ENCODE peak calls at places on chromosome 4, in nine cellular contexts. R is left ventricle myocardium inferior; G is H1; X is CD4-positive, alpha-beta T cell; A is thyroid gland; D is NB4; H is GM12865; W is mesothelial cell of epicardium; Q is activated B cell treated with CpG ODN at 0.5 μM for 24 hours. F is an unnamed sample.

GRCh38 chr4:184439856-184440592 is 34.3 kb downstream of the IRF2 start:
- DNase-seq in R (no peak), G (no peak), X (no peak), A (no peak), D (no peak), H (no peak), W (no peak), Q (no peak), F (no peak)

GRCh38 chr4:10093801-10094552 is 22.6 kb downstream of the WDR1 start:
- DNase-seq in R (no peak), G (no peak), X (no peak), A (peak; percentile 75), D (no peak), H (no peak), W (no peak), Q (no peak), F (no peak)

GRCh38 chr4:110644008-110644407 is 21.1 kb upstream of the PITX2 start:
- DNase-seq in R (no peak), G (no peak), X (no peak), A (no peak), D (no peak), H (no peak), W (no peak), Q (no peak), F (no peak)

GRCh38 chr4:65502151-65502691 is 168.1 kb downstream of the EPHA5 start:
- DNase-seq in R (no peak), G (no peak), X (no peak), A (no peak), D (no peak), H (no peak), W (no peak), Q (no peak), F (no peak)

GRCh38 chr4:73703320-73703719 is 37.0 kb upstream of the CXCL8 start:
- DNase-seq in R (no peak), G (no peak), X (no peak), A (no peak), D (no peak), H (no peak), W (no peak), Q (no peak), F (no peak)

GRCh38 chr4:147194107-147194506 is 248.4 kb upstream of the TTC29 start:
- DNase-seq in R (no peak), G (no peak), X (no peak), A (peak; percentile 28), D (no peak), H (peak; percentile 2), W (no peak), Q (no peak), F (no peak)

GRCh38 chr4:94525993-94526740 is 74.4 kb downstream of the PDLIM5 start:
- DNase-seq in R (no peak), G (no peak), X (no peak), A (no peak), D (no peak), H (peak; percentile 60), W (no peak), Q (no peak), F (no peak)

GRCh38 chr4:46386570-46386969 is 3.4 kb downstream of the GABRA2 start:
- DNase-seq in R (no peak), G (no peak), X (no peak), A (no peak), D (no peak), H (no peak), W (peak; percentile 57), Q (no peak), F (no peak)

GRCh38 chr4:122922877-122923511 is 597 bp upstream of the NUDT6 start:
- DNase-seq in R (peak; percentile 82), G (peak; percentile 89), X (peak; percentile 86), A (peak; percentile 83), D (peak; percentile 92), H (peak; percentile 91), W (peak; percentile 81), Q (peak; percentile 70), F (peak; percentile 68)

GRCh38 chr4:140257461-140258305 is 103.7 kb upstream of the MAML3 start:
- DNase-seq in R (no peak), G (no peak), X (no peak), A (peak; percentile 83), D (no peak), H (no peak), W (no peak), Q (no peak), F (no peak)

GRCh38 chr4:170089274-170089742 is 448 bp downstream of the AADAT start:
- DNase-seq in R (no peak), G (no peak), X (no peak), A (peak; percentile 15), D (no peak), H (no peak), W (peak; percentile 45), Q (no peak), F (no peak)

GRCh38 chr4:126874533-126874932 is 758.2 kb upstream of the INTU start:
- DNase-seq in R (no peak), G (no peak), X (no peak), A (no peak), D (no peak), H (no peak), W (no peak), Q (no peak), F (no peak)

GRCh38 chr4:153138736-153139135 is 65.5 kb upstream of the TRIM2 start:
- DNase-seq in R (no peak), G (no peak), X (no peak), A (no peak), D (peak; percentile 89), H (no peak), W (no peak), Q (no peak), F (no peak)

GRCh38 chr4:152115794-152116193 is 355.0 kb upstream of the GATB start:
- DNase-seq in R (no peak), G (no peak), X (no peak), A (no peak), D (no peak), H (peak; percentile 32), W (no peak), Q (no peak), F (peak; percentile 37)

GRCh38 chr4:168618577-168619265 is 121.9 kb downstream of the PALLD start:
- DNase-seq in R (no peak), G (no peak), X (no peak), A (no peak), D (no peak), H (no peak), W (no peak), Q (no peak), F (no peak)

GRCh38 chr4:52612341-52612740 is 46.8 kb downstream of the USP46 start:
- DNase-seq in R (no peak), G (no peak), X (no peak), A (no peak), D (no peak), H (no peak), W (no peak), Q (no peak), F (no peak)

GRCh38 chr4:175419120-175419774 is 392.8 kb downstream of the GPM6A start:
- DNase-seq in R (no peak), G (no peak), X (no peak), A (no peak), D (no peak), H (no peak), W (no peak), Q (no peak), F (no peak)

GRCh38 chr4:148412460-148412859 is 29.8 kb downstream of the NR3C2 start:
- DNase-seq in R (no peak), G (no peak), X (no peak), A (no peak), D (no peak), H (no peak), W (no peak), Q (no peak), F (no peak)

DNA sequence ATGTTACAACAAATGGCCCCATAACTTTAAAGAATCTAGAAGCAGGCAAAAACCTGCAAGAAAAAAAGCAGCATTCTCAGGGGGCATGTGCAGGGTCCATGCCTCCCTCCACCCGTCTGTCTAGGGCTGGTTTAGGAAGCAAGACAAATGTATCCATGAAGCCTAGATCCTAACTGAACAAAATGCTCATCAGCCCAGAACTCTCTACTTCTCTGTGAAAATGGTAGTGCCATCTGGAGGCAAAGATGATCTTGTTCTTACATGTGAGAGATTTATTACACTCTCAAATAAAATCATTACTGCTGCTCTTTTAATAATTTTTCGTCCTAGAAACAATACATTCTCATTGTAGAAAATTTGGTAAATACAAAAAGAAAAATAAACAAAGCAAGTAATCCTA is 26.7 kb downstream of the NR3C2 start:
- DNase-seq in R (no peak), G (no peak), X (no peak), A (no peak), D (no peak), H (no peak), W (no peak), Q (no peak), F (no peak)
- TF ChIP-seq CTCF in R (peak; percentile 34), G (no peak), X (peak; percentile 28), A (no peak), D (no peak), H (no peak), W (no peak), Q (no peak), F (no peak)

GRCh38 chr4:130361616-130362015 is 1265.7 kb downstream of the C4orf33 start:
- DNase-seq in R (no peak), G (no peak), X (no peak), A (no peak), D (no peak), H (no peak), W (no peak), Q (no peak), F (no peak)

GRCh38 chr4:130356873-130357272 is 1260.9 kb downstream of the C4orf33 start:
- DNase-seq in R (no peak), G (no peak), X (no peak), A (no peak), D (no peak), H (no peak), W (no peak), Q (no peak), F (no peak)

GRCh38 chr4:130359537-130359936 is 1263.6 kb downstream of the C4orf33 start:
- DNase-seq in R (no peak), G (no peak), X (no peak), A (no peak), D (peak; percentile 21), H (no peak), W (no peak), Q (no peak), F (no peak)
- TF ChIP-seq CTCF in R (no peak), G (peak; percentile 35), X (no peak), A (no peak), D (no peak), H (no peak), W (no peak), Q (no peak), F (no peak)

GRCh38 chr4:79212311-79212710 is 113.5 kb downstream of the NAA11 start:
- DNase-seq in R (no peak), G (no peak), X (no peak), A (no peak), D (peak; percentile 75), H (peak; percentile 4), W (no peak), Q (no peak), F (no peak)
- TF ChIP-seq CTCF in R (no peak), G (no peak), X (no peak), A (no peak), D (no peak), H (no peak), W (no peak), Q (no peak), F (no peak)

DNA sequence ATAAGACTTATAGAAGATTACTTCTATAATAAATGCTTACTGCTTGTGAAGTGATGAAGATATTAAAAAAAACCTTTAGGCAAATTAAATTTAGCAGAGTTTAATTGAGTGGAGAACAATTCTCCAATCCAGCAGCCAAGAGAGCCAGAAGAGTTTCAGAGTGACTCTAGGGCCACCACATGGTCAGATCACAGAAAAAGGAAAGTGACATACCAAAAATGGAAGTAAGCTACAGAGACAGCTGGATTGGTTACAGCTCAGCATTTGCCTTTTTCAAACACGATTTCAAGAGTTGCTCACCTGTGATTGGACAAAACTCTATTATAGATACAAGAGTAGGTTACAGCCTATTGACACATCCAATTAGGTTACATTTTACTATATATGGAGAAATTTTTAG is 79.0 kb upstream of the TRAM1L1 start:
- DNase-seq in R (no peak), G (no peak), X (no peak), A (no peak), D (peak; percentile 16), H (peak; percentile 15), W (no peak), Q (no peak), F (no peak)
- TF ChIP-seq CTCF in R (no peak), G (no peak), X (no peak), A (no peak), D (no peak), H (no peak), W (no peak), Q (no peak), F (no peak)